ENCODE peak calls at places on chromosomes 7 and 10, in ten cellular contexts. One of them, this sample, is unnamed.

GRCh38 chr10:128995676-128996075 is 471.4 kb upstream of the MGMT start:
- DNase-seq in OCI-LY7: no peak
- DNase-seq in brain microvascular endothelial cell: no peak
- DNase-seq in A549: no peak
- DNase-seq in CD14-positive monocyte: no peak
- DNase-seq in choroid plexus epithelial cell: no peak
- DNase-seq in GM06990: no peak
- DNase-seq in dorsolateral prefrontal cortex: no peak
- DNase-seq in cardiac muscle cell: no peak
- DNase-seq in HL-60: no peak
- DNase-seq in this sample: no peak

GRCh38 chr7:150668472-150668911 is 17.0 kb upstream of the GIMAP2 start:
- DNase-seq in OCI-LY7: no peak
- DNase-seq in brain microvascular endothelial cell: no peak
- DNase-seq in A549: no peak
- DNase-seq in CD14-positive monocyte: no peak
- DNase-seq in choroid plexus epithelial cell: no peak
- DNase-seq in GM06990: peak; percentile 84
- DNase-seq in dorsolateral prefrontal cortex: no peak
- DNase-seq in cardiac muscle cell: no peak
- DNase-seq in HL-60: no peak
- DNase-seq in this sample: peak; percentile 70

GRCh38 chr7:1529383-1530116 is 952 bp upstream of the MAFK start:
- DNase-seq in OCI-LY7: peak; percentile 26
- DNase-seq in brain microvascular endothelial cell: no peak
- DNase-seq in A549: no peak
- DNase-seq in CD14-positive monocyte: no peak
- DNase-seq in choroid plexus epithelial cell: no peak
- DNase-seq in GM06990: peak; percentile 11
- DNase-seq in dorsolateral prefrontal cortex: no peak
- DNase-seq in cardiac muscle cell: no peak
- DNase-seq in HL-60: no peak
- DNase-seq in this sample: no peak

GRCh38 chr7:18583305-18583704 is 87.8 kb downstream of the HDAC9 start:
- DNase-seq in OCI-LY7: no peak
- DNase-seq in brain microvascular endothelial cell: peak; percentile 57
- DNase-seq in A549: no peak
- DNase-seq in CD14-positive monocyte: no peak
- DNase-seq in choroid plexus epithelial cell: peak; percentile 61
- DNase-seq in GM06990: no peak
- DNase-seq in dorsolateral prefrontal cortex: no peak
- DNase-seq in cardiac muscle cell: peak; percentile 67
- DNase-seq in HL-60: no peak
- DNase-seq in this sample: no peak

GRCh38 chr10:100085596-100085995 is 3.9 kb upstream of the CPN1 start:
- DNase-seq in OCI-LY7: no peak
- DNase-seq in brain microvascular endothelial cell: no peak
- DNase-seq in A549: no peak
- DNase-seq in CD14-positive monocyte: no peak
- DNase-seq in choroid plexus epithelial cell: no peak
- DNase-seq in GM06990: no peak
- DNase-seq in dorsolateral prefrontal cortex: no peak
- DNase-seq in cardiac muscle cell: no peak
- DNase-seq in HL-60: no peak
- DNase-seq in this sample: no peak

GRCh38 chr10:131928248-131929095 is 27.7 kb downstream of the PPP2R2D start:
- DNase-seq in OCI-LY7: no peak
- DNase-seq in brain microvascular endothelial cell: peak; percentile 47
- DNase-seq in A549: no peak
- DNase-seq in CD14-positive monocyte: no peak
- DNase-seq in choroid plexus epithelial cell: peak; percentile 68
- DNase-seq in GM06990: peak; percentile 49
- DNase-seq in dorsolateral prefrontal cortex: no peak
- DNase-seq in cardiac muscle cell: peak; percentile 12
- DNase-seq in HL-60: no peak
- DNase-seq in this sample: peak; percentile 77

GRCh38 chr7:101631224-101631714 is 2.2 kb upstream of the MYL10 start:
- DNase-seq in OCI-LY7: no peak
- DNase-seq in brain microvascular endothelial cell: no peak
- DNase-seq in A549: no peak
- DNase-seq in CD14-positive monocyte: no peak
- DNase-seq in choroid plexus epithelial cell: peak; percentile 23
- DNase-seq in GM06990: no peak
- DNase-seq in dorsolateral prefrontal cortex: no peak
- DNase-seq in cardiac muscle cell: peak; percentile 29
- DNase-seq in HL-60: no peak
- DNase-seq in this sample: no peak

GRCh38 chr10:93844979-93845626 is 48.7 kb upstream of the SLC35G1 start:
- DNase-seq in OCI-LY7: no peak
- DNase-seq in brain microvascular endothelial cell: no peak
- DNase-seq in A549: no peak
- DNase-seq in CD14-positive monocyte: no peak
- DNase-seq in choroid plexus epithelial cell: no peak
- DNase-seq in GM06990: no peak
- DNase-seq in dorsolateral prefrontal cortex: no peak
- DNase-seq in cardiac muscle cell: no peak
- DNase-seq in HL-60: no peak
- DNase-seq in this sample: no peak

GRCh38 chr7:64849250-64849923 is 53.7 kb upstream of the ZNF273 start:
- DNase-seq in OCI-LY7: peak; percentile 38
- DNase-seq in brain microvascular endothelial cell: no peak
- DNase-seq in A549: no peak
- DNase-seq in CD14-positive monocyte: no peak
- DNase-seq in choroid plexus epithelial cell: no peak
- DNase-seq in GM06990: no peak
- DNase-seq in dorsolateral prefrontal cortex: no peak
- DNase-seq in cardiac muscle cell: peak; percentile 4
- DNase-seq in HL-60: no peak
- DNase-seq in this sample: no peak

GRCh38 chr7:4058158-4058557 is 623.9 kb upstream of the FOXK1 start:
- DNase-seq in OCI-LY7: no peak
- DNase-seq in brain microvascular endothelial cell: no peak
- DNase-seq in A549: no peak
- DNase-seq in CD14-positive monocyte: no peak
- DNase-seq in choroid plexus epithelial cell: peak; percentile 5
- DNase-seq in GM06990: no peak
- DNase-seq in dorsolateral prefrontal cortex: no peak
- DNase-seq in cardiac muscle cell: no peak
- DNase-seq in HL-60: no peak
- DNase-seq in this sample: no peak

DNA sequence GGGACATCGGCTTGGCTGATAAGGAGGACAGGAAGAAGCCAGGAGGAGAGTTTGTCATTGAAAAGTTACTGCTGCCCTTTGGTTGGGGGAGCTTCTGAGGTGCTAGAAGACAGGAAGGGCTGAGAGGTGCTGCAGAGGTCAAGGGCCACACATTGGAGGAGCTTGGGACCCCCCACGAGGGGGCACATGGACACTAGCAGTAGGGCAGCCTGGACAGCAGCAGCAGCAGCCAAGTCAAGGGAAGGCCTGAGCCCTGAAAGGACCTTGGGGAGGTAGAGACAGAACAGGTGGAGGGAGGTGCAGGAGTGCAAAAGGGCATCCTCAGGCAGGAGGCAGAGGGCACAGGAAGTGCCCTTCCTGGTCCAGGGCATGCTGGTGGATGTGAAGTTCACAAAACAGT is 439.7 kb upstream of the IGFBP3 start:
- DNase-seq in OCI-LY7: no peak
- DNase-seq in brain microvascular endothelial cell: no peak
- DNase-seq in A549: no peak
- DNase-seq in CD14-positive monocyte: no peak
- DNase-seq in choroid plexus epithelial cell: no peak
- DNase-seq in GM06990: no peak
- DNase-seq in dorsolateral prefrontal cortex: no peak
- DNase-seq in cardiac muscle cell: no peak
- DNase-seq in HL-60: no peak
- DNase-seq in this sample: no peak
- TF ChIP-seq CTCF in OCI-LY7: no peak
- TF ChIP-seq CTCF in brain microvascular endothelial cell: no peak
- TF ChIP-seq CTCF in A549: no peak
- TF ChIP-seq CTCF in CD14-positive monocyte: no peak
- TF ChIP-seq CTCF in choroid plexus epithelial cell: no peak
- TF ChIP-seq CTCF in GM06990: no peak
- TF ChIP-seq CTCF in dorsolateral prefrontal cortex: no peak
- TF ChIP-seq CTCF in cardiac muscle cell: no peak
- TF ChIP-seq CTCF in HL-60: no peak
- TF ChIP-seq CTCF in this sample: no peak

GRCh38 chr10:31929260-31929985 is 792 bp upstream of the ARHGAP12 start:
- DNase-seq in OCI-LY7: peak; percentile 33
- DNase-seq in brain microvascular endothelial cell: no peak
- DNase-seq in A549: peak; percentile 52
- DNase-seq in CD14-positive monocyte: peak; percentile 56
- DNase-seq in choroid plexus epithelial cell: no peak
- DNase-seq in GM06990: peak; percentile 64
- DNase-seq in dorsolateral prefrontal cortex: peak; percentile 39
- DNase-seq in cardiac muscle cell: peak; percentile 27
- DNase-seq in HL-60: no peak
- DNase-seq in this sample: peak; percentile 55

GRCh38 chr10:31928531-31929259 is at the start of gene ARHGAP12:
- DNase-seq in OCI-LY7: peak; percentile 85
- DNase-seq in brain microvascular endothelial cell: peak; percentile 75
- DNase-seq in A549: peak; percentile 38
- DNase-seq in CD14-positive monocyte: peak; percentile 83
- DNase-seq in choroid plexus epithelial cell: peak; percentile 81
- DNase-seq in GM06990: peak; percentile 89
- DNase-seq in dorsolateral prefrontal cortex: peak; percentile 79
- DNase-seq in cardiac muscle cell: peak; percentile 91
- DNase-seq in HL-60: peak; percentile 59
- DNase-seq in this sample: peak; percentile 90

GRCh38 chr10:31926154-31926553 is 2.5 kb downstream of the ARHGAP12 start:
- DNase-seq in OCI-LY7: no peak
- DNase-seq in brain microvascular endothelial cell: no peak
- DNase-seq in A549: no peak
- DNase-seq in CD14-positive monocyte: no peak
- DNase-seq in choroid plexus epithelial cell: no peak
- DNase-seq in GM06990: no peak
- DNase-seq in dorsolateral prefrontal cortex: no peak
- DNase-seq in cardiac muscle cell: no peak
- DNase-seq in HL-60: no peak
- DNase-seq in this sample: no peak

GRCh38 chr10:31926765-31927596 is 1.6 kb downstream of the ARHGAP12 start:
- DNase-seq in OCI-LY7: no peak
- DNase-seq in brain microvascular endothelial cell: no peak
- DNase-seq in A549: no peak
- DNase-seq in CD14-positive monocyte: no peak
- DNase-seq in choroid plexus epithelial cell: no peak
- DNase-seq in GM06990: no peak
- DNase-seq in dorsolateral prefrontal cortex: no peak
- DNase-seq in cardiac muscle cell: no peak
- DNase-seq in HL-60: no peak
- DNase-seq in this sample: no peak

GRCh38 chr10:31927597-31928530 is 767 bp downstream of the ARHGAP12 start:
- DNase-seq in OCI-LY7: peak; percentile 73
- DNase-seq in brain microvascular endothelial cell: no peak
- DNase-seq in A549: peak; percentile 47
- DNase-seq in CD14-positive monocyte: peak; percentile 47
- DNase-seq in choroid plexus epithelial cell: peak; percentile 58
- DNase-seq in GM06990: peak; percentile 70
- DNase-seq in dorsolateral prefrontal cortex: peak; percentile 24
- DNase-seq in cardiac muscle cell: peak; percentile 43
- DNase-seq in HL-60: no peak
- DNase-seq in this sample: peak; percentile 75
- TF ChIP-seq CTCF in OCI-LY7: peak; percentile 42
- TF ChIP-seq CTCF in brain microvascular endothelial cell: peak; percentile 67
- TF ChIP-seq CTCF in A549: peak; percentile 12
- TF ChIP-seq CTCF in CD14-positive monocyte: peak; percentile 24
- TF ChIP-seq CTCF in choroid plexus epithelial cell: peak; percentile 55
- TF ChIP-seq CTCF in GM06990: peak; percentile 17
- TF ChIP-seq CTCF in dorsolateral prefrontal cortex: no peak
- TF ChIP-seq CTCF in cardiac muscle cell: peak; percentile 35
- TF ChIP-seq CTCF in HL-60: no peak
- TF ChIP-seq CTCF in this sample: no peak

GRCh38 chr10:113518415-113518814 is 34.4 kb upstream of the HABP2 start:
- DNase-seq in OCI-LY7: no peak
- DNase-seq in brain microvascular endothelial cell: no peak
- DNase-seq in A549: no peak
- DNase-seq in CD14-positive monocyte: no peak
- DNase-seq in choroid plexus epithelial cell: no peak
- DNase-seq in GM06990: no peak
- DNase-seq in dorsolateral prefrontal cortex: no peak
- DNase-seq in cardiac muscle cell: no peak
- DNase-seq in HL-60: no peak
- DNase-seq in this sample: no peak

GRCh38 chr10:113517893-113518240 is 35.0 kb upstream of the HABP2 start:
- DNase-seq in OCI-LY7: no peak
- DNase-seq in brain microvascular endothelial cell: no peak
- DNase-seq in A549: no peak
- DNase-seq in CD14-positive monocyte: no peak
- DNase-seq in choroid plexus epithelial cell: no peak
- DNase-seq in GM06990: no peak
- DNase-seq in dorsolateral prefrontal cortex: no peak
- DNase-seq in cardiac muscle cell: no peak
- DNase-seq in HL-60: no peak
- DNase-seq in this sample: no peak

GRCh38 chr10:113518816-113519591 is 33.8 kb upstream of the HABP2 start:
- DNase-seq in OCI-LY7: no peak
- DNase-seq in brain microvascular endothelial cell: no peak
- DNase-seq in A549: no peak
- DNase-seq in CD14-positive monocyte: no peak
- DNase-seq in choroid plexus epithelial cell: no peak
- DNase-seq in GM06990: no peak
- DNase-seq in dorsolateral prefrontal cortex: no peak
- DNase-seq in cardiac muscle cell: peak; percentile 13
- DNase-seq in HL-60: no peak
- DNase-seq in this sample: no peak

GRCh38 chr10:113520606-113521481 is 32.0 kb upstream of the HABP2 start:
- DNase-seq in OCI-LY7: peak; percentile 47
- DNase-seq in brain microvascular endothelial cell: peak; percentile 72
- DNase-seq in A549: peak; percentile 75
- DNase-seq in CD14-positive monocyte: no peak
- DNase-seq in choroid plexus epithelial cell: peak; percentile 89
- DNase-seq in GM06990: no peak
- DNase-seq in dorsolateral prefrontal cortex: peak; percentile 35
- DNase-seq in cardiac muscle cell: peak; percentile 83
- DNase-seq in HL-60: peak; percentile 16
- DNase-seq in this sample: peak; percentile 69

GRCh38 chr10:113519616-113520015 is 33.2 kb upstream of the HABP2 start:
- DNase-seq in OCI-LY7: no peak
- DNase-seq in brain microvascular endothelial cell: no peak
- DNase-seq in A549: no peak
- DNase-seq in CD14-positive monocyte: no peak
- DNase-seq in choroid plexus epithelial cell: no peak
- DNase-seq in GM06990: no peak
- DNase-seq in dorsolateral prefrontal cortex: no peak
- DNase-seq in cardiac muscle cell: no peak
- DNase-seq in HL-60: no peak
- DNase-seq in this sample: no peak
- TF ChIP-seq CTCF in OCI-LY7: no peak
- TF ChIP-seq CTCF in brain microvascular endothelial cell: no peak
- TF ChIP-seq CTCF in A549: no peak
- TF ChIP-seq CTCF in CD14-positive monocyte: peak; percentile 16
- TF ChIP-seq CTCF in choroid plexus epithelial cell: no peak
- TF ChIP-seq CTCF in GM06990: no peak
- TF ChIP-seq CTCF in dorsolateral prefrontal cortex: no peak
- TF ChIP-seq CTCF in cardiac muscle cell: no peak
- TF ChIP-seq CTCF in HL-60: no peak
- TF ChIP-seq CTCF in this sample: no peak

DNA sequence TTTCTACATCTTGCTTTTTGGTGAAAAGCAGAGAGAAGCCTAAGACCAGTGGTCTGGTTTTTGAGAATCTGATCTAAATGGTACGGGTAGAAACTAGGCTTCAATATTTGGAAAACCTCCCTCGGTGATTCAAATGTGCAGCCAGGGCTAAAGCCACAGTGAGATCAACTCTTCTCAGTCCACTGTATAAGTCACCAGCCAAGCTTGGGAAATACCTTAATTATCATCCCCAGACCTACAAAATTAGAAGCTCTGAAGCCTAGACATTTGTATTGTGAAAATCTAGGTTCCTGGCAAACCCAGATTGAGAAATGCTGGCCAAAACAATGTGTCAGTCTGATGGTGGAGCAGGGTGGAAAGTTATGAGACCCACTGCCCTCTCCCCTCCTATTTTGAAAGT is 131.7 kb downstream of the DGKI start:
- DNase-seq in OCI-LY7: no peak
- DNase-seq in brain microvascular endothelial cell: no peak
- DNase-seq in A549: no peak
- DNase-seq in CD14-positive monocyte: no peak
- DNase-seq in choroid plexus epithelial cell: peak; percentile 13
- DNase-seq in GM06990: no peak
- DNase-seq in dorsolateral prefrontal cortex: no peak
- DNase-seq in cardiac muscle cell: peak; percentile 22
- DNase-seq in HL-60: no peak
- DNase-seq in this sample: no peak
- TF ChIP-seq CTCF in OCI-LY7: no peak
- TF ChIP-seq CTCF in brain microvascular endothelial cell: no peak
- TF ChIP-seq CTCF in A549: no peak
- TF ChIP-seq CTCF in CD14-positive monocyte: no peak
- TF ChIP-seq CTCF in choroid plexus epithelial cell: no peak
- TF ChIP-seq CTCF in GM06990: no peak
- TF ChIP-seq CTCF in dorsolateral prefrontal cortex: no peak
- TF ChIP-seq CTCF in cardiac muscle cell: no peak
- TF ChIP-seq CTCF in HL-60: no peak
- TF ChIP-seq CTCF in this sample: no peak